ENCODE peak calls at places on chromosomes 4 and X, in ten cellular contexts. One of them, this sample, is unnamed.

GRCh38 chrX:9897761-9898161 is 69.4 kb upstream of the CLDN34 start:
- DNase-seq in pancreas: no peak
- DNase-seq in mammary epithelial cell: peak; percentile 47
- DNase-seq in lower lobe of right lung: no peak
- DNase-seq in ascending aorta: no peak
- DNase-seq in PC-3: no peak
- DNase-seq in psoas muscle: no peak
- DNase-seq in endodermal cell: no peak
- DNase-seq in cardiac muscle cell: peak; percentile 80
- DNase-seq in HCT116: no peak
- DNase-seq in this sample: peak; percentile 68

GRCh38 chrX:49995795-49996455 is 73.5 kb downstream of the CLCN5 start:
- DNase-seq in ascending aorta: no peak
- DNase-seq in endodermal cell: no peak
- DNase-seq in lower lobe of right lung: no peak
- DNase-seq in pancreas: no peak
- DNase-seq in HCT116: no peak
- DNase-seq in cardiac muscle cell: peak; percentile 34
- DNase-seq in mammary epithelial cell: peak; percentile 1
- DNase-seq in psoas muscle: no peak
- DNase-seq in PC-3: no peak
- DNase-seq in this sample: no peak

GRCh38 chr4:40121515-40121914 is 64.9 kb downstream of the N4BP2 start:
- DNase-seq in pancreas: no peak
- DNase-seq in endodermal cell: no peak
- DNase-seq in HCT116: peak; percentile 12
- DNase-seq in psoas muscle: no peak
- DNase-seq in lower lobe of right lung: no peak
- DNase-seq in cardiac muscle cell: peak; percentile 50
- DNase-seq in ascending aorta: no peak
- DNase-seq in mammary epithelial cell: peak; percentile 70
- DNase-seq in PC-3: peak; percentile 79
- DNase-seq in this sample: peak; percentile 35

GRCh38 chr4:154584259-154584658 is 6.3 kb downstream of the FGA start:
- DNase-seq in ascending aorta: no peak
- DNase-seq in HCT116: no peak
- DNase-seq in mammary epithelial cell: no peak
- DNase-seq in pancreas: no peak
- DNase-seq in psoas muscle: no peak
- DNase-seq in cardiac muscle cell: no peak
- DNase-seq in lower lobe of right lung: no peak
- DNase-seq in endodermal cell: no peak
- DNase-seq in PC-3: no peak
- DNase-seq in this sample: no peak

GRCh38 chr4:25993564-25994185 is 79.7 kb downstream of the SMIM20 start:
- DNase-seq in pancreas: no peak
- DNase-seq in lower lobe of right lung: no peak
- DNase-seq in ascending aorta: peak; percentile 62
- DNase-seq in PC-3: peak; percentile 13
- DNase-seq in mammary epithelial cell: no peak
- DNase-seq in HCT116: peak; percentile 56
- DNase-seq in psoas muscle: peak; percentile 27
- DNase-seq in cardiac muscle cell: peak; percentile 21
- DNase-seq in endodermal cell: peak; percentile 99
- DNase-seq in this sample: peak; percentile 36

GRCh38 chr4:16031554-16032381 is 52.1 kb downstream of the PROM1 start:
- DNase-seq in psoas muscle: no peak
- DNase-seq in pancreas: no peak
- DNase-seq in PC-3: no peak
- DNase-seq in HCT116: no peak
- DNase-seq in cardiac muscle cell: no peak
- DNase-seq in ascending aorta: no peak
- DNase-seq in endodermal cell: no peak
- DNase-seq in mammary epithelial cell: no peak
- DNase-seq in lower lobe of right lung: no peak
- DNase-seq in this sample: no peak

GRCh38 chr4:80926891-80927290 is 103.6 kb upstream of the BMP3 start:
- DNase-seq in mammary epithelial cell: no peak
- DNase-seq in PC-3: no peak
- DNase-seq in pancreas: no peak
- DNase-seq in HCT116: no peak
- DNase-seq in endodermal cell: no peak
- DNase-seq in cardiac muscle cell: no peak
- DNase-seq in ascending aorta: no peak
- DNase-seq in psoas muscle: no peak
- DNase-seq in lower lobe of right lung: no peak
- DNase-seq in this sample: no peak

GRCh38 chrX:120775959-120776358 is 99.7 kb downstream of the CT47B1 start:
- DNase-seq in psoas muscle: no peak
- DNase-seq in ascending aorta: no peak
- DNase-seq in cardiac muscle cell: no peak
- DNase-seq in PC-3: no peak
- DNase-seq in mammary epithelial cell: no peak
- DNase-seq in pancreas: no peak
- DNase-seq in lower lobe of right lung: no peak
- DNase-seq in HCT116: no peak
- DNase-seq in endodermal cell: no peak
- DNase-seq in this sample: no peak

GRCh38 chr4:168092176-168092712 is at the start of gene ANXA10:
- DNase-seq in pancreas: no peak
- DNase-seq in endodermal cell: no peak
- DNase-seq in ascending aorta: no peak
- DNase-seq in mammary epithelial cell: no peak
- DNase-seq in psoas muscle: no peak
- DNase-seq in HCT116: no peak
- DNase-seq in cardiac muscle cell: no peak
- DNase-seq in PC-3: peak; percentile 36
- DNase-seq in lower lobe of right lung: no peak
- DNase-seq in this sample: no peak

GRCh38 chr4:69977582-69977981 is 12.1 kb upstream of the CSN2 start:
- DNase-seq in psoas muscle: no peak
- DNase-seq in cardiac muscle cell: peak; percentile 38
- DNase-seq in mammary epithelial cell: no peak
- DNase-seq in pancreas: no peak
- DNase-seq in PC-3: no peak
- DNase-seq in ascending aorta: no peak
- DNase-seq in endodermal cell: no peak
- DNase-seq in lower lobe of right lung: no peak
- DNase-seq in HCT116: no peak
- DNase-seq in this sample: peak; percentile 24

DNA sequence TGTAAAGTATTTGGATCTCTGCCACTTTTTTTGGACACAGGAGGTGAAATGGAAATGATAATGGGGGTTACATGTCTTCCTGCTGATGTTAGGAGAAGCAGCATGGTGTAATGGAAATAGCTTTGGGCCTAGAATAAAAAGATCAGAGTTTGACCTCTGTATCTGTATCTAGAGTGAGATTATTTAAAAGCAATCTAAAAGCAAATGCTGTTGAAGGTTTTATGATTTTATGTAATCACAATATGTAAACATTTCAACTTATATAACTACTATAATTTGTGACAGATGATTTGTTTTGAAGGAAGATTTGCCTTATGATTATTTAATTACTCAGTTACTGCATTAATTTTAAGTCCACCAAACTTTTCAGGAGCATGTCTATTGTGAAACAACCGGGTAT is 3.4 kb downstream of the COL4A5 start:
- DNase-seq in HCT116: no peak
- DNase-seq in ascending aorta: no peak
- DNase-seq in endodermal cell: no peak
- DNase-seq in mammary epithelial cell: no peak
- DNase-seq in PC-3: no peak
- DNase-seq in cardiac muscle cell: no peak
- DNase-seq in lower lobe of right lung: no peak
- DNase-seq in pancreas: no peak
- DNase-seq in psoas muscle: no peak
- DNase-seq in this sample: no peak
- H3K4me3 ChIP-seq in HCT116: no peak overlapping the region
- H3K4me3 ChIP-seq in ascending aorta: peak overlapping the region; percentile 67
- H3K4me3 ChIP-seq in endodermal cell: peak overlapping the region; percentile 94
- H3K4me3 ChIP-seq in mammary epithelial cell: peak overlapping the region; percentile 67
- H3K4me3 ChIP-seq in PC-3: peak overlapping the region; percentile 87
- H3K4me3 ChIP-seq in cardiac muscle cell: no peak overlapping the region
- H3K4me3 ChIP-seq in lower lobe of right lung: no peak overlapping the region
- H3K4me3 ChIP-seq in pancreas: no peak overlapping the region
- H3K4me3 ChIP-seq in psoas muscle: peak overlapping the region; percentile 70
- H3K4me3 ChIP-seq in this sample: no peak overlapping the region

GRCh38 chr4:6562931-6563901 is 11.8 kb upstream of the MAN2B2 start:
- DNase-seq in endodermal cell: peak; percentile 80
- DNase-seq in lower lobe of right lung: no peak
- DNase-seq in mammary epithelial cell: peak; percentile 28
- DNase-seq in cardiac muscle cell: peak; percentile 7
- DNase-seq in HCT116: no peak
- DNase-seq in ascending aorta: no peak
- DNase-seq in PC-3: peak; percentile 12
- DNase-seq in pancreas: peak; percentile 69
- DNase-seq in psoas muscle: no peak
- DNase-seq in this sample: no peak

GRCh38 chr4:6561706-6562371 is 13.2 kb upstream of the MAN2B2 start:
- DNase-seq in PC-3: no peak
- DNase-seq in psoas muscle: no peak
- DNase-seq in pancreas: peak; percentile 21
- DNase-seq in lower lobe of right lung: no peak
- DNase-seq in cardiac muscle cell: no peak
- DNase-seq in mammary epithelial cell: no peak
- DNase-seq in endodermal cell: peak; percentile 57
- DNase-seq in ascending aorta: no peak
- DNase-seq in HCT116: no peak
- DNase-seq in this sample: no peak

GRCh38 chr4:6565691-6566431 is 9.1 kb upstream of the MAN2B2 start:
- DNase-seq in lower lobe of right lung: no peak
- DNase-seq in cardiac muscle cell: no peak
- DNase-seq in endodermal cell: peak; percentile 62
- DNase-seq in PC-3: no peak
- DNase-seq in HCT116: no peak
- DNase-seq in mammary epithelial cell: peak; percentile 21
- DNase-seq in psoas muscle: no peak
- DNase-seq in ascending aorta: no peak
- DNase-seq in pancreas: peak; percentile 15
- DNase-seq in this sample: no peak

GRCh38 chr4:6566582-6567190 is 8.3 kb upstream of the MAN2B2 start:
- DNase-seq in PC-3: no peak
- DNase-seq in psoas muscle: no peak
- DNase-seq in HCT116: no peak
- DNase-seq in ascending aorta: no peak
- DNase-seq in lower lobe of right lung: no peak
- DNase-seq in mammary epithelial cell: no peak
- DNase-seq in cardiac muscle cell: no peak
- DNase-seq in endodermal cell: no peak
- DNase-seq in pancreas: peak; percentile 11
- DNase-seq in this sample: no peak

DNA sequence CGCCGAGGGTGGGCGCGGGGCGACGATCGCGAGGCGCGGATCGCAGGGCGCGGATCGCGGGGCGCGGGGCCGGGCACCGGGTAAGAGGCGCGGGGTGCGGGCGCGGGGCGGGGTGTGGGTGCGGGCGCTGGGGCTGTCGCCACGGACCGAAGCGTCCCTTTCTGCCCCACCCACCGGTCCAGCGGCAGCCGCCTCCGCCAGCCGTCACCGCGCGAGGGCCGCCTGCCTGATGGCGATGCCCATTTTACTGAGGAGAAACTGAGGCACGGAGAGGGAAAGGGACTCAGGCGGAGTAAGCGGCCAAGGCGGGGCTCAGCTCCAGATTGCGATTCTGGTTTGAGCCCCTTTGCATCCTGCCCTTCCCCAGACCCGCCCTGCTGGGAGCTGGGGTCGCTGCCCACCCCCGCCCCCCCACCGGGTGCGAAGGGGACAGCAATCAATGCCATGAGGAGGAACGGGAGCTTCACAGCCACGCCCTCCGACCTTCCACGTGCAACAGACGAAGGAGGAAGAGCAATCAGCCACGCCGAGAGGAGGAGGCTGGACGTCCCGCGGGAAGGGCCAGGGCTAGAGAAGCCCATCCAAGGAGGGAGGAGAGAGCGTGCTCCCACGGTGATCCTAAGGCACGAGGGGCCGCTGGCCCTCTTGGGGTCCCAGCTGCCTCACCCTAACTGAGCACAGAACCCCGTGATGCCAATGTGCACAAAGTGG is 10.9 kb upstream of the MAN2B2 start:
- DNase-seq in ascending aorta: no peak
- DNase-seq in pancreas: peak; percentile 58
- DNase-seq in HCT116: no peak
- DNase-seq in lower lobe of right lung: no peak
- DNase-seq in PC-3: no peak
- DNase-seq in psoas muscle: no peak
- DNase-seq in mammary epithelial cell: no peak
- DNase-seq in cardiac muscle cell: no peak
- DNase-seq in endodermal cell: no peak
- DNase-seq in this sample: no peak
- H3K27me3 ChIP-seq in ascending aorta: peaks cover 9% of the 10 kb centered on the region
- H3K27me3 ChIP-seq in pancreas: peaks cover 3% of the 10 kb centered on the region
- H3K27me3 ChIP-seq in HCT116: peaks cover 20% of the 10 kb centered on the region
- H3K27me3 ChIP-seq in lower lobe of right lung: peaks cover 43% of the 10 kb centered on the region
- H3K27me3 ChIP-seq in PC-3: peaks cover 20% of the 10 kb centered on the region
- H3K27me3 ChIP-seq in psoas muscle: peaks cover 69% of the 10 kb centered on the region
- H3K27me3 ChIP-seq in mammary epithelial cell: peaks cover 5% of the 10 kb centered on the region
- H3K27me3 ChIP-seq in cardiac muscle cell: peaks cover 87% of the 10 kb centered on the region
- H3K27me3 ChIP-seq in endodermal cell: peaks cover 80% of the 10 kb centered on the region
- H3K27me3 ChIP-seq in this sample: no peaks in the 10 kb centered on the region

DNA sequence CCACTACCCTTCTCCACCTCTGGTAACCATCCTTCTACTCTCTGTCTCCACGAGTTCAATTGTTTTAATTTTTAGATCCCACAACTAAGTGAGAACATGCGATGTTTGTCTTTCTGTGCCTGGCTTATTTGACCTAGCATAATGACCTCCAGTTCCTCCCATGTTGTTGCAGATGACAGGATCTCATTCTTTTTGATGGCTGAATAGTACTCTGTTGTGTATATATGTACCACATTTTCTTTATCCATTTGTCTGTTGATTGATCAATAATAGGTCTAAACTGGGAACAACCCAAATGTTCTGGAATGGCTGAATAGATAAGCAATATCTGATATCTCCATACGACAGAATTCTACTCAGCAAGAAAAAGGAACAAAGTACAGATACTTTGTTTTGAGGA is 67.2 kb downstream of the DIPK2B start:
- DNase-seq in pancreas: no peak
- DNase-seq in psoas muscle: no peak
- DNase-seq in mammary epithelial cell: no peak
- DNase-seq in lower lobe of right lung: no peak
- DNase-seq in PC-3: no peak
- DNase-seq in endodermal cell: no peak
- DNase-seq in HCT116: no peak
- DNase-seq in cardiac muscle cell: no peak
- DNase-seq in ascending aorta: no peak
- DNase-seq in this sample: no peak
- H3K9me3 ChIP-seq in pancreas: no peaks in the 10 kb centered on the region
- H3K9me3 ChIP-seq in psoas muscle: peaks cover 8% of the 10 kb centered on the region
- H3K9me3 ChIP-seq in mammary epithelial cell: no peaks in the 10 kb centered on the region
- H3K9me3 ChIP-seq in lower lobe of right lung: no peaks in the 10 kb centered on the region
- H3K9me3 ChIP-seq in PC-3: no peaks in the 10 kb centered on the region
- H3K9me3 ChIP-seq in endodermal cell: peaks cover 7% of the 10 kb centered on the region
- H3K9me3 ChIP-seq in HCT116: no peaks in the 10 kb centered on the region
- H3K9me3 ChIP-seq in cardiac muscle cell: no peaks in the 10 kb centered on the region
- H3K9me3 ChIP-seq in ascending aorta: no peaks in the 10 kb centered on the region
- H3K9me3 ChIP-seq in this sample: no peaks in the 10 kb centered on the region

DNA sequence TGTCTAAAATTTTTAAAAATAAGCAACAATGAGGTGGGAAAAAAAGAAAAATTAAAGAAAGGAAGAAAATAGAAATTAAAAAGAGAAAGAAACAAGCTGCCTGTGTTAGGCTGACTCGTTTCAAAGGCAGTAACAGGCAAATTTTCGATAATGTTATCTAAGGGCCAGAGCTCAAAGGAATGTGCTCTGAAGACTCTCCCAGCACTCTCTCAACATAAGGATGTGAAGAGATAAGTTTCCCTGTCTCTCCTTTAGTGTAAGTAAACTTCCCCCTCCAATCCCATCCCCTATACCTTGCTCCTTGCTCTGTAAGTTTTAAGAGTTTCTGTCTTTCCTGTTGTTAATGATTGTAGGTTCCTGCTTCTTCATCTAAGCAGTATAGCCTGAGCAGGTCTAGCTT is 172.8 kb downstream of the TEX13C start:
- DNase-seq in ascending aorta: no peak
- DNase-seq in pancreas: no peak
- DNase-seq in psoas muscle: no peak
- DNase-seq in HCT116: no peak
- DNase-seq in mammary epithelial cell: no peak
- DNase-seq in endodermal cell: no peak
- DNase-seq in lower lobe of right lung: no peak
- DNase-seq in cardiac muscle cell: no peak
- DNase-seq in PC-3: no peak
- DNase-seq in this sample: no peak
- H3K4me3 ChIP-seq in ascending aorta: no peak overlapping the region
- H3K4me3 ChIP-seq in pancreas: no peak overlapping the region
- H3K4me3 ChIP-seq in psoas muscle: no peak overlapping the region
- H3K4me3 ChIP-seq in HCT116: no peak overlapping the region
- H3K4me3 ChIP-seq in mammary epithelial cell: no peak overlapping the region
- H3K4me3 ChIP-seq in endodermal cell: no peak overlapping the region
- H3K4me3 ChIP-seq in lower lobe of right lung: no peak overlapping the region
- H3K4me3 ChIP-seq in cardiac muscle cell: no peak overlapping the region
- H3K4me3 ChIP-seq in PC-3: no peak overlapping the region
- H3K4me3 ChIP-seq in this sample: no peak overlapping the region